ENCODE peak calls at places on chromosomes 12 and 14, in ten cellular contexts. One of them, this sample, is unnamed. For H3K4me1, the result is how much of the 10 kb centered on the place peaks cover.

GRCh38 chr14:91388551-91388975 is 29.1 kb downstream of the CCDC88C start:
- DNase-seq in iPS DF 6.9: no peak
- DNase-seq in tibial artery: no peak
- DNase-seq in uterus: no peak
- DNase-seq in right cardiac atrium: no peak
- DNase-seq in HepG2: no peak
- DNase-seq in IMR-90: peak
- DNase-seq in SJCRH30: peak
- DNase-seq in body of pancreas: peak
- DNase-seq in heart right ventricle: no peak
- DNase-seq in this sample: no peak

GRCh38 chr14:86852530-86852929 is 1140.5 kb downstream of the GALC start:
- DNase-seq in SJCRH30: no peak
- DNase-seq in HepG2: no peak
- DNase-seq in tibial artery: no peak
- DNase-seq in right cardiac atrium: no peak
- DNase-seq in IMR-90: peak
- DNase-seq in heart right ventricle: no peak
- DNase-seq in uterus: no peak
- DNase-seq in iPS DF 6.9: no peak
- DNase-seq in body of pancreas: no peak
- DNase-seq in this sample: no peak

GRCh38 chr12:125070117-125070516 is 4.9 kb downstream of the AACS start:
- DNase-seq in tibial artery: no peak
- DNase-seq in iPS DF 6.9: no peak
- DNase-seq in body of pancreas: no peak
- DNase-seq in right cardiac atrium: no peak
- DNase-seq in uterus: no peak
- DNase-seq in IMR-90: no peak
- DNase-seq in SJCRH30: no peak
- DNase-seq in heart right ventricle: no peak
- DNase-seq in HepG2: peak
- DNase-seq in this sample: no peak

GRCh38 chr12:132227782-132228417 is 83.6 kb downstream of the NOC4L start:
- DNase-seq in uterus: no peak
- DNase-seq in iPS DF 6.9: no peak
- DNase-seq in IMR-90: no peak
- DNase-seq in tibial artery: peak
- DNase-seq in HepG2: no peak
- DNase-seq in right cardiac atrium: no peak
- DNase-seq in heart right ventricle: no peak
- DNase-seq in body of pancreas: no peak
- DNase-seq in SJCRH30: no peak
- DNase-seq in this sample: no peak

GRCh38 chr14:104419865-104420458 is 159.6 kb upstream of the C14orf180 start:
- DNase-seq in HepG2: no peak
- DNase-seq in heart right ventricle: no peak
- DNase-seq in tibial artery: no peak
- DNase-seq in body of pancreas: no peak
- DNase-seq in uterus: no peak
- DNase-seq in IMR-90: no peak
- DNase-seq in right cardiac atrium: no peak
- DNase-seq in iPS DF 6.9: no peak
- DNase-seq in SJCRH30: no peak
- DNase-seq in this sample: no peak

GRCh38 chr14:100108840-100109593 is 43.8 kb downstream of the EVL start:
- DNase-seq in uterus: no peak
- DNase-seq in HepG2: no peak
- DNase-seq in SJCRH30: no peak
- DNase-seq in iPS DF 6.9: no peak
- DNase-seq in right cardiac atrium: no peak
- DNase-seq in tibial artery: no peak
- DNase-seq in heart right ventricle: no peak
- DNase-seq in body of pancreas: no peak
- DNase-seq in IMR-90: peak
- DNase-seq in this sample: no peak

GRCh38 chr12:52361553-52361952 is 5.7 kb downstream of the KRT85 start:
- DNase-seq in iPS DF 6.9: no peak
- DNase-seq in HepG2: no peak
- DNase-seq in right cardiac atrium: no peak
- DNase-seq in tibial artery: peak
- DNase-seq in body of pancreas: no peak
- DNase-seq in heart right ventricle: no peak
- DNase-seq in IMR-90: no peak
- DNase-seq in uterus: no peak
- DNase-seq in SJCRH30: no peak
- DNase-seq in this sample: no peak

GRCh38 chr12:85781751-85782150 is 54.5 kb downstream of the RASSF9 start:
- DNase-seq in IMR-90: no peak
- DNase-seq in iPS DF 6.9: no peak
- DNase-seq in uterus: no peak
- DNase-seq in HepG2: no peak
- DNase-seq in right cardiac atrium: no peak
- DNase-seq in tibial artery: no peak
- DNase-seq in heart right ventricle: no peak
- DNase-seq in body of pancreas: no peak
- DNase-seq in SJCRH30: no peak
- DNase-seq in this sample: no peak

GRCh38 chr12:69007166-69007857 is 74.3 kb upstream of the CPM start:
- DNase-seq in right cardiac atrium: peak
- DNase-seq in body of pancreas: peak
- DNase-seq in uterus: no peak
- DNase-seq in iPS DF 6.9: peak
- DNase-seq in IMR-90: peak
- DNase-seq in tibial artery: no peak
- DNase-seq in SJCRH30: peak
- DNase-seq in heart right ventricle: no peak
- DNase-seq in HepG2: no peak
- DNase-seq in this sample: peak

DNA sequence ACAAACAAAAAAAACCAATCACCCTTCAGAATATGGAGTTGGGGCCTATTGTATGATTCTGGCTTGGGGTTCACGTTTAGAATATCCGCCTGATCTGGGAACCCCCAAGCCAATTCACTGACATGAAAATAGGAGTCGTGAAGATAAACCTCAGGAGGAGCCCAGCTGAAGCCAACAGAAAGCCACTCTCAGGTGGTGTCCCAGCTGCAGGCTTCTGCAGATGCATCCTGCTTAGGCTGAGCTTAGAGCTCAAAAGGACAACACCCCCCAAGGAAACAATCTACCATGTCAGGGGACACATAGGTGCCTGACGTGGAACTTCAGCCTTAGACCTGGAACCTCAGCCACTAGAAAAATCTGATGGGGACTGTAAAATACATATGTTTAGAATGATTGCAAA is 51.9 kb downstream of the SYNE3 start:
- DNase-seq in HepG2: no peak
- DNase-seq in right cardiac atrium: peak
- DNase-seq in heart right ventricle: no peak
- DNase-seq in body of pancreas: no peak
- DNase-seq in tibial artery: no peak
- DNase-seq in SJCRH30: no peak
- DNase-seq in IMR-90: no peak
- DNase-seq in iPS DF 6.9: no peak
- DNase-seq in uterus: no peak
- DNase-seq in this sample: no peak
- H3K4me1 ChIP-seq in HepG2: under half
- H3K4me1 ChIP-seq in right cardiac atrium: under half
- H3K4me1 ChIP-seq in heart right ventricle: under half
- H3K4me1 ChIP-seq in body of pancreas: under half
- H3K4me1 ChIP-seq in tibial artery: under half
- H3K4me1 ChIP-seq in SJCRH30: under half
- H3K4me1 ChIP-seq in IMR-90: under half
- H3K4me1 ChIP-seq in iPS DF 6.9: under half
- H3K4me1 ChIP-seq in uterus: under half
- H3K4me1 ChIP-seq in this sample: under half

DNA sequence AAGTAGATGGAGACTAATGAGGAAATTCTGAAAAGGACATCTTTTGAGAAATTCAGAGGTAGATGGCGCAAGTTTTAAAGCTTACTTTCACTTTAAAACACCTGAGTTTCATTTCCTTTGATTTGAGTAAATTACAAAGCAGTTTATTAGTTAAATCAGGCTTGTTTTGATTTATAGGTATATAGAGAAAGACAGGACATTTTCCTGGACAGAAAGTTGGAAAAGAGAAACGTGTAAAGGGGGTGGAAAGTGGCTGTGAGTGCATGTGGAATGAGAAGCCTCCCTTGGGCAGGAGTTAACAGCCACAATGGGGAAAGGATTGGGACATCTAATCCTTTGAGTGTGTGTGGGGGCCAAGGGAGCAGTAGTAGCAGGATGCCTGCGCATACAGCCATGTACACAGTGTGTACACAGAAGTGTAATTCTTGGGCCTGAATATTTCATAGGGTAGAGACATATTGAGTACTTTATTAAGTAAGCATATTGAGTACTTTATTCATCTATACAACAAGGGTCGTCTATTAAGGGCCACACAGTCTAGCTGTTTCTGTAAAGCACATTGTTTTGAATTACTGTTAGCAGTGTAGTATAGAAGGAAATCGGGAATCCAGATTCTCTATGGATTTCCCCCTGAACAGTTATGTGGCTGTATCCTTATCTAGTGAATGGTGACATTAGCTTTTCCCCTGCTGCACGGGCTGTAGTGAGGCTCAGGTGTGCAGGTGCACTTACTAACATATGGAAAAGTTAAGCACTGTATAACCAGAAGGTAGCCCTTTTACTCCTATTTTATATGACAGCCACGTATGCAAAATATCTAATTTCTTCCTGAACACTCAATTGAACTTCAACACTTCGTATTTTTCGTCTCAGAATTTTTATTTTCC is 19.1 kb downstream of the MARK3 start:
- DNase-seq in tibial artery: no peak
- DNase-seq in heart right ventricle: no peak
- DNase-seq in SJCRH30: no peak
- DNase-seq in uterus: no peak
- DNase-seq in iPS DF 6.9: no peak
- DNase-seq in right cardiac atrium: no peak
- DNase-seq in HepG2: no peak
- DNase-seq in body of pancreas: no peak
- DNase-seq in IMR-90: peak
- DNase-seq in this sample: peak
- H3K4me1 ChIP-seq in tibial artery: under half
- H3K4me1 ChIP-seq in heart right ventricle: half or more
- H3K4me1 ChIP-seq in SJCRH30: under half
- H3K4me1 ChIP-seq in uterus: under half
- H3K4me1 ChIP-seq in iPS DF 6.9: under half
- H3K4me1 ChIP-seq in right cardiac atrium: under half
- H3K4me1 ChIP-seq in HepG2: under half
- H3K4me1 ChIP-seq in body of pancreas: half or more
- H3K4me1 ChIP-seq in IMR-90: under half
- H3K4me1 ChIP-seq in this sample: under half

DNA sequence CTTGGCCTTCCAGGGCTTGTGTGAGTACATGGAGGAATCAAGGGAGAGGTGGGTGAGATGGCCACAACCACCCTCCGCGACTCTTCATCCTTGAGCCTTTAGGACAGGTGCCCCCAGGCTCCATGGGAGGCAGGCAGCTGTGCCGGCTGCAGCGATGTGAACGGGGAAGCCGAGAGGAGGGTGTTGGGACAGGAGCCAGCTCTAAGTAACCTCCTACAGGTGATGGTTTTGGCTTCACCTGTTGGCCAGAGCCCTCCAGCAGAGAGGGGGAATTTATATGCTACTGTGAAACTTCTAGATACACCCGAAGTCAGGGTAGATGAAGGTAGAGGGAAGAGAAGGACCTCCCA is 132.2 kb upstream of the HIF1A start:
- DNase-seq in HepG2: no peak
- DNase-seq in tibial artery: no peak
- DNase-seq in right cardiac atrium: no peak
- DNase-seq in uterus: no peak
- DNase-seq in body of pancreas: no peak
- DNase-seq in SJCRH30: peak
- DNase-seq in iPS DF 6.9: no peak
- DNase-seq in IMR-90: no peak
- DNase-seq in heart right ventricle: no peak
- DNase-seq in this sample: no peak
- H3K4me1 ChIP-seq in HepG2: half or more
- H3K4me1 ChIP-seq in tibial artery: under half
- H3K4me1 ChIP-seq in right cardiac atrium: under half
- H3K4me1 ChIP-seq in uterus: under half
- H3K4me1 ChIP-seq in body of pancreas: half or more
- H3K4me1 ChIP-seq in SJCRH30: half or more
- H3K4me1 ChIP-seq in iPS DF 6.9: under half
- H3K4me1 ChIP-seq in IMR-90: half or more
- H3K4me1 ChIP-seq in heart right ventricle: under half
- H3K4me1 ChIP-seq in this sample: under half

GRCh38 chr14:51547701-51548100 is 104.0 kb upstream of the FRMD6 start:
- DNase-seq in iPS DF 6.9: no peak
- DNase-seq in SJCRH30: no peak
- DNase-seq in IMR-90: no peak
- DNase-seq in right cardiac atrium: no peak
- DNase-seq in heart right ventricle: no peak
- DNase-seq in tibial artery: no peak
- DNase-seq in uterus: no peak
- DNase-seq in HepG2: no peak
- DNase-seq in body of pancreas: no peak
- DNase-seq in this sample: no peak

GRCh38 chr14:51546099-51546498 is 105.6 kb upstream of the FRMD6 start:
- DNase-seq in right cardiac atrium: no peak
- DNase-seq in heart right ventricle: no peak
- DNase-seq in IMR-90: no peak
- DNase-seq in tibial artery: no peak
- DNase-seq in uterus: no peak
- DNase-seq in iPS DF 6.9: no peak
- DNase-seq in SJCRH30: no peak
- DNase-seq in HepG2: no peak
- DNase-seq in body of pancreas: no peak
- DNase-seq in this sample: no peak

GRCh38 chr14:51546603-51547258 is 105.0 kb upstream of the FRMD6 start:
- DNase-seq in IMR-90: no peak
- DNase-seq in HepG2: no peak
- DNase-seq in tibial artery: no peak
- DNase-seq in heart right ventricle: no peak
- DNase-seq in right cardiac atrium: no peak
- DNase-seq in SJCRH30: no peak
- DNase-seq in iPS DF 6.9: no peak
- DNase-seq in uterus: no peak
- DNase-seq in body of pancreas: no peak
- DNase-seq in this sample: no peak

GRCh38 chr14:51548187-51548586 is 103.5 kb upstream of the FRMD6 start:
- DNase-seq in heart right ventricle: no peak
- DNase-seq in HepG2: no peak
- DNase-seq in uterus: no peak
- DNase-seq in iPS DF 6.9: no peak
- DNase-seq in IMR-90: no peak
- DNase-seq in body of pancreas: no peak
- DNase-seq in tibial artery: no peak
- DNase-seq in right cardiac atrium: no peak
- DNase-seq in SJCRH30: no peak
- DNase-seq in this sample: no peak

DNA sequence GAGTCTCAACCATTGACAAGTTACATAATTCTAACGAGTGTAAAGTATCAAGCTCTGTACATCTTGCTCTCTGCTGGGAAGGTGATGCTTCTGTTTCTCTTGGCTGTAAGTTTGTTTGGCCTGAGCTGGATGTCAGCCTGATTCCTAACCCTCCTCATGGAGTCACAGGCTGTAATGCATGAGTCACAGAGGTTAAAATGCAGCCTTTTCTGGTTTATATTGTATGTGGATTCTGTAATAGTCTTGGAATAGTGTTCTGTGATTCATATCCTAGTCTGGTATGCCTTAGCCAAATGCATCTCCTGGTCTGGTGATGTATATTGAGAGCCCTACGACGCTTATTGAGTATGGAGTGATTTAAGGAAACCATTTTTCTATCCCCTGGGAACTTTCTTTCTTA is 104.5 kb upstream of the FRMD6 start:
- DNase-seq in HepG2: no peak
- DNase-seq in tibial artery: peak
- DNase-seq in body of pancreas: peak
- DNase-seq in IMR-90: peak
- DNase-seq in uterus: peak
- DNase-seq in heart right ventricle: no peak
- DNase-seq in right cardiac atrium: peak
- DNase-seq in SJCRH30: peak
- DNase-seq in iPS DF 6.9: no peak
- DNase-seq in this sample: no peak
- H3K4me1 ChIP-seq in HepG2: under half
- H3K4me1 ChIP-seq in tibial artery: under half
- H3K4me1 ChIP-seq in body of pancreas: under half
- H3K4me1 ChIP-seq in IMR-90: under half
- H3K4me1 ChIP-seq in uterus: under half
- H3K4me1 ChIP-seq in heart right ventricle: under half
- H3K4me1 ChIP-seq in right cardiac atrium: under half
- H3K4me1 ChIP-seq in SJCRH30: under half
- H3K4me1 ChIP-seq in iPS DF 6.9: under half
- H3K4me1 ChIP-seq in this sample: under half

This sample was measured in small intestine.